ENCODE peak calls at places on chromosome 14, in six cellular contexts. E is NT2/D1; X is keratinocyte; T is CD8-positive, alpha-beta T cell; A is lung; U is BJ. V is an unnamed sample. For H3K36me3, the result is how much of the 10 kb centered on the place peaks cover.

GRCh38 chr14:104686624-104687517 is 2.5 kb upstream of the INF2 start:
- DNase-seq in E (no peak), X (no peak), T (no peak), A (no peak), U (no peak), V (no peak)

GRCh38 chr14:63273717-63274673 is 44.7 kb downstream of the GPHB5 start:
- DNase-seq in E (no peak), X (no peak), T (no peak), A (peak), U (no peak), V (no peak)

GRCh38 chr14:63854330-63854729 is 1.5 kb downstream of the SYNE2 start:
- DNase-seq in E (no peak), X (no peak), T (no peak), A (no peak), U (no peak), V (no peak)

GRCh38 chr14:83988274-83988673 is 1541.7 kb upstream of the FLRT2 start:
- DNase-seq in E (no peak), X (no peak), T (no peak), A (no peak), U (no peak), V (no peak)

GRCh38 chr14:100304825-100305445 is 1.3 kb downstream of the SLC25A29 start:
- DNase-seq in E (no peak), X (no peak), T (no peak), A (peak), U (no peak), V (no peak)

GRCh38 chr14:87312138-87312537 is 680.8 kb downstream of the GALC start:
- DNase-seq in E (no peak), X (no peak), T (no peak), A (no peak), U (no peak), V (no peak)

GRCh38 chr14:38755036-38755435 is 348.0 kb downstream of the SEC23A start:
- DNase-seq in E (peak), X (no peak), T (no peak), A (no peak), U (no peak), V (no peak)

GRCh38 chr14:20848955-20849570 is 42.1 kb upstream of the RNASE3 start:
- DNase-seq in E (no peak), X (no peak), T (no peak), A (no peak), U (no peak), V (no peak)

GRCh38 chr14:106809615-106810014 is 1283.2 kb downstream of the TMEM121 start:
- DNase-seq in E (no peak), X (no peak), T (no peak), A (no peak), U (no peak), V (no peak)

GRCh38 chr14:98954347-98955000 is 317.5 kb downstream of the BCL11B start:
- DNase-seq in E (no peak), X (no peak), T (no peak), A (no peak), U (no peak), V (no peak)

GRCh38 chr14:22554706-22555572 is 34.1 kb downstream of the DAD1 start:
- DNase-seq in E (no peak), X (no peak), T (no peak), A (no peak), U (no peak), V (no peak)

GRCh38 chr14:103716091-103716801 is 636 bp downstream of the ZFYVE21 start:
- DNase-seq in E (no peak), X (no peak), T (no peak), A (no peak), U (no peak), V (no peak)

GRCh38 chr14:105480807-105481801 is 5.6 kb upstream of the CRIP1 start:
- DNase-seq in E (peak), X (no peak), T (peak), A (peak), U (no peak), V (no peak)

GRCh38 chr14:42715316-42715715 is 1108.6 kb downstream of the LRFN5 start:
- DNase-seq in E (no peak), X (no peak), T (no peak), A (no peak), U (no peak), V (no peak)

GRCh38 chr14:31992051-31992450 is 85.1 kb upstream of the ARHGAP5 start:
- DNase-seq in E (no peak), X (peak), T (no peak), A (no peak), U (peak), V (no peak)

GRCh38 chr14:83638725-83639124 is 1891.2 kb upstream of the FLRT2 start:
- DNase-seq in E (no peak), X (no peak), T (no peak), A (no peak), U (no peak), V (no peak)

GRCh38 chr14:51157012-51157411 is 62.1 kb upstream of the TRIM9 start:
- DNase-seq in E (no peak), X (no peak), T (no peak), A (no peak), U (no peak), V (peak)

GRCh38 chr14:99035712-99036593 is 236.0 kb downstream of the BCL11B start:
- DNase-seq in E (peak), X (peak), T (no peak), A (peak), U (peak), V (no peak)

GRCh38 chr14:36363704-36364103 is 43.3 kb upstream of the MBIP start:
- DNase-seq in E (no peak), X (no peak), T (no peak), A (no peak), U (no peak), V (no peak)

GRCh38 chr14:101556131-101556530 is 5.2 kb upstream of the DIO3 start:
- DNase-seq in E (no peak), X (no peak), T (no peak), A (no peak), U (no peak), V (no peak)

GRCh38 chr14:68926236-68926635 is 52.9 kb downstream of the ACTN1 start:
- DNase-seq in E (no peak), X (no peak), T (no peak), A (no peak), U (no peak), V (no peak)

GRCh38 chr14:35446450-35446849 is 41.9 kb upstream of the NFKBIA start:
- DNase-seq in E (no peak), X (no peak), T (no peak), A (no peak), U (no peak), V (no peak)

GRCh38 chr14:105364100-105364708 is 34.1 kb upstream of the TEX22 start:
- DNase-seq in E (no peak), X (no peak), T (peak), A (no peak), U (peak), V (no peak)

GRCh38 chr14:104224516-104225281 is 86.3 kb downstream of the KIF26A start:
- DNase-seq in E (no peak), X (no peak), T (peak), A (no peak), U (no peak), V (no peak)

GRCh38 chr14:30798961-30799360 is 75.4 kb upstream of the COCH start:
- DNase-seq in E (no peak), X (no peak), T (no peak), A (no peak), U (no peak), V (no peak)

GRCh38 chr14:34052658-34053014 is 101.8 kb upstream of the EGLN3 start:
- DNase-seq in E (no peak), X (peak), T (no peak), A (no peak), U (no peak), V (no peak)

GRCh38 chr14:23186913-23187654 is 3.6 kb upstream of the SLC7A8 start:
- DNase-seq in E (no peak), X (no peak), T (no peak), A (no peak), U (no peak), V (peak)

GRCh38 chr14:79369359-79370332 is 841.7 kb downstream of the DIO2 start:
- DNase-seq in E (no peak), X (peak), T (no peak), A (no peak), U (peak), V (no peak)

GRCh38 chr14:53227154-53227718 is 74.1 kb upstream of the DDHD1 start:
- DNase-seq in E (no peak), X (no peak), T (no peak), A (no peak), U (no peak), V (no peak)

GRCh38 chr14:68819260-68819691 is 26.4 kb upstream of the ZFP36L1 start:
- DNase-seq in E (peak), X (peak), T (no peak), A (no peak), U (no peak), V (no peak)

GRCh38 chr14:104293231-104293841 is 154.9 kb downstream of the KIF26A start:
- DNase-seq in E (no peak), X (no peak), T (no peak), A (no peak), U (no peak), V (no peak)

GRCh38 chr14:94129758-94130414 is 482 bp upstream of the IFI27L2 start:
- DNase-seq in E (no peak), X (no peak), T (no peak), A (no peak), U (no peak), V (no peak)

GRCh38 chr14:100619382-100620305 is 32.4 kb upstream of the BEGAIN start:
- DNase-seq in E (no peak), X (no peak), T (no peak), A (no peak), U (no peak), V (no peak)

GRCh38 chr14:34325493-34325892 is 136.5 kb downstream of the SPTSSA start:
- DNase-seq in E (no peak), X (no peak), T (no peak), A (no peak), U (no peak), V (no peak)

GRCh38 chr14:25381498-25381897 is 331.6 kb upstream of the STXBP6 start:
- DNase-seq in E (no peak), X (no peak), T (no peak), A (no peak), U (no peak), V (no peak)

GRCh38 chr14:71060795-71061455 is 153.7 kb downstream of the PCNX1 start:
- DNase-seq in E (no peak), X (no peak), T (no peak), A (no peak), U (no peak), V (no peak)

DNA sequence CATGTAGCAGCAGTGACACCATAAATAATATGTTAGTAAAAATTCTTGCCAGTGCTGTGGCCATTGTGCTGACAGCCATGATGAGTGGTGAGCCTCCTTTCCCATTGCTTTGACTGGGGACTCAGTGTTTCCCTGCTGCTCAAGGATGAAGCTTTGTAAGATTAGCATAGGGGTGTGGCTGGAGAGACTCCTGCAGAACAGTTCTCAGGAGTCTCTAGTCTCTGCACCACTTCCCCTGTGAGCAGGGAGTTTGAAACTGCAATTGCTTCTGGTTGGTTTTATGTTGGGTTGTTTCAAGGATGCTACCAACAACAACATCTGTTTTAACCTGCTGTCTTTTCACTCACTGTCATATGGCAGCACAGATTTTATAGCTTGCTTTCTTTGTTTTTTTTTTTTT is 41.4 kb downstream of the ZC3H14 start:
- DNase-seq in E (no peak), X (no peak), T (no peak), A (no peak), U (no peak), V (no peak)
- H3K36me3 ChIP-seq in E (half or more), X (under half), T (under half), A (under half), U (under half), V (under half)

DNA sequence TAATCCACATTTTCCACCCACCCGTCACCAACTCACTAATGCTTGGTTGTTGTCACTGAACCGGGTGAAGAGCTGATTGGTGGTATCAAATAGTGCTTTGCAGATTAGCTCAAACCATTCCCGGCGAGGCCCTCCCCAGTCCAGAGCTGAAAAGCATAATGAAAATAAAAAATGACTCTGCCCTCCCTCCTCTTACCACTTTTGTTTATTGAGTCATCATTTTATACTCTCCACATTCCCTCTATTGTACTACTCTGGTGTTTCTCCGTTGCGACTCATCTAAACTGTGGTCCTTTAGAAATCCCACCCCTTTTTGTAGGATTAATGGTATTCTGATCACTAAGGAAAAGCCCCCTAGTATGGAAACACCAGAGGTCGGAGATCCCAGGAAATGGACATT is 42.2 kb downstream of the AREL1 start:
- DNase-seq in E (no peak), X (no peak), T (no peak), A (no peak), U (no peak), V (no peak)
- H3K36me3 ChIP-seq in E (half or more), X (under half), T (under half), A (under half), U (under half), V (under half)

DNA sequence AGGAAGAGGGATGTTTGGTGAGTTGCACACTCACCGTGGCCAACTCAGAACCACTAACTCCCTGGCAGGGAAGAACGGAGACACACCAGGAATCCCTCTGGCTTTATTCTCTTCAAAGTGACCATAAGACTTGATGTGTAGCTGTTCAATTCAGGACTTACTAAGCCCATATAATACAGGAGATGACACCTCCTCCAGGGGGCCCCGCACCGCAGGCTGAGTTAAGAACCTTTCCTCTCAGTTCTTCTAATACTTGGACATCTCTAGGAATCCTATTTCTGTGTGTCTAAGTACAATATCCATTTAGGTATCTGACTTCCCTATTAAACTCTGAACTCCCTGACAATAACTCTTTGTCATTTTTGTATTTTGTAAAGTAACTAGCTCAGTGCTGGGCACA is 49.5 kb downstream of the DCAF4 start:
- DNase-seq in E (no peak), X (no peak), T (no peak), A (no peak), U (no peak), V (no peak)
- H3K36me3 ChIP-seq in E (under half), X (under half), T (under half), A (under half), U (under half), V (under half)

GRCh38 chr14:89407856-89408255 is 9.2 kb downstream of the FOXN3 start:
- DNase-seq in E (no peak), X (no peak), T (no peak), A (no peak), U (no peak), V (no peak)

GRCh38 chr14:89408907-89409675 is 7.9 kb downstream of the FOXN3 start:
- DNase-seq in E (no peak), X (peak), T (no peak), A (no peak), U (no peak), V (no peak)

GRCh38 chr14:89406941-89407340 is 10.1 kb downstream of the FOXN3 start:
- DNase-seq in E (no peak), X (no peak), T (no peak), A (no peak), U (no peak), V (no peak)

GRCh38 chr14:89402363-89402762 is 14.7 kb downstream of the FOXN3 start:
- DNase-seq in E (no peak), X (no peak), T (no peak), A (no peak), U (no peak), V (no peak)

GRCh38 chr14:89405712-89406111 is 11.3 kb downstream of the FOXN3 start:
- DNase-seq in E (no peak), X (no peak), T (no peak), A (no peak), U (no peak), V (no peak)
- H3K36me3 ChIP-seq in E (half or more), X (under half), T (under half), A (under half), U (under half), V (under half)

DNA sequence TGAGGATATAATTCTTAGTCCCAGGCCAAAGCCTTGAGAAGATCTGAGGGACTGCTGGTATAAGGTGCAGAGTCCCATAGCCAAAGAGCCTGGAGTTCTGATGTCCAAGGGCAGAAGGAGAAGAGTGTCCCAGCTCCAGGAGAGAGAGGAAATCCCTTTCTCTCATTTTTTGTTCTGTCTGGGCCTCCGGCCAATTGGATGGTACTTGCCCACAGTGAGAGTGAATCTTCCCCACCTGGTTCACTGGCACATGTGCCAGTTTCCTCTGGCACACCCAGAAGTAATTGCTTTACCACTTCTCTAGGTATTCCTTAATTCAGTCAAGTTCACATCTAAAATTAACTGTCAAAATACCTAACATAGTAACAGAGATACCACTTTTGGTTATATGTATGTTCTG is 15.3 kb downstream of the ARID4A start:
- DNase-seq in E (no peak), X (no peak), T (no peak), A (no peak), U (no peak), V (no peak)
- H3K36me3 ChIP-seq in E (under half), X (under half), T (under half), A (under half), U (under half), V (under half)

DNA sequence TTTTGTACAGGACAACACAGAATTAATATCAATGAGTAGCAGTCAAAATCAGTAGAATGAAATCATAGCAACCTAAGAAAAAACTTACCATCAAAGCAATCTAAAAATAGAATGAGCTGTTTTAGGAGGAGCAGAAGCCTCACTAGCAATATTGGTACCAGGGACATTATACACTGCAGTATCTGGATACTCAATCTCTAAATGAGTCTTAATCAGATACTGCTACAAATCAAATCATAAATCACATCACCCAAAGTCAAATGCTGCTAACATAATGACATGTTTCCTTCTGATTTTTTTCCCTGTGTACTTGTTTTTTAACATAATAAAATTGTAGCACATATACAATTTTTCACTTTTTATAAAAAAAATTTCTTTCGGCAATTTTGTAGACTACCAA is 8.0 kb downstream of the RPS29 start:
- DNase-seq in E (no peak), X (no peak), T (no peak), A (no peak), U (no peak), V (no peak)
- H3K36me3 ChIP-seq in E (under half), X (under half), T (under half), A (under half), U (under half), V (under half)

V was measured in Panc1.